ENCODE peak calls at places on chromosomes 2 and 18, in five cellular contexts. One of them, this sample, is unnamed.
A peak's percentile ranks its signal among the peaks of the same experiment; 100 is the strongest.

GRCh38 chr18:69817335-69817935 is 130.2 kb downstream of the CD226 start:
- DNase-seq in AG09309: peak; percentile 66
- DNase-seq in B cell: no peak
- DNase-seq in hepatocyte: no peak
- DNase-seq in progenitor cell of endocrine pancreas: no peak
- DNase-seq in this sample: no peak

GRCh38 chr2:74548919-74549684 is 4.6 kb downstream of the LOXL3 start:
- DNase-seq in AG09309: no peak
- DNase-seq in B cell: peak; percentile 38
- DNase-seq in hepatocyte: peak; percentile 87
- DNase-seq in progenitor cell of endocrine pancreas: peak; percentile 55
- DNase-seq in this sample: peak; percentile 36

GRCh38 chr2:171574149-171574795 is 52.0 kb downstream of the CYBRD1 start:
- DNase-seq in AG09309: peak; percentile 8
- DNase-seq in B cell: peak; percentile 89
- DNase-seq in hepatocyte: peak; percentile 88
- DNase-seq in progenitor cell of endocrine pancreas: peak; percentile 81
- DNase-seq in this sample: peak; percentile 89

GRCh38 chr2:234843411-234843810 is 108.4 kb upstream of the SH3BP4 start:
- DNase-seq in AG09309: no peak
- DNase-seq in B cell: no peak
- DNase-seq in hepatocyte: no peak
- DNase-seq in progenitor cell of endocrine pancreas: no peak
- DNase-seq in this sample: no peak

GRCh38 chr2:6362671-6363450 is 502.8 kb downstream of the CMPK2 start:
- DNase-seq in AG09309: no peak
- DNase-seq in B cell: no peak
- DNase-seq in hepatocyte: no peak
- DNase-seq in progenitor cell of endocrine pancreas: no peak
- DNase-seq in this sample: no peak

GRCh38 chr18:42636309-42636708 is 479.2 kb downstream of the RIT2 start:
- DNase-seq in AG09309: no peak
- DNase-seq in B cell: no peak
- DNase-seq in hepatocyte: no peak
- DNase-seq in progenitor cell of endocrine pancreas: no peak
- DNase-seq in this sample: no peak

GRCh38 chr2:179106342-179107178 is 56.6 kb upstream of the CCDC141 start:
- DNase-seq in AG09309: peak; percentile 70
- DNase-seq in B cell: no peak
- DNase-seq in hepatocyte: peak; percentile 68
- DNase-seq in progenitor cell of endocrine pancreas: no peak
- DNase-seq in this sample: no peak

GRCh38 chr2:111946294-111947114 is 48.1 kb downstream of the MERTK start:
- DNase-seq in AG09309: peak; percentile 92
- DNase-seq in B cell: no peak
- DNase-seq in hepatocyte: peak; percentile 87
- DNase-seq in progenitor cell of endocrine pancreas: no peak
- DNase-seq in this sample: no peak

GRCh38 chr2:195428673-195429072 is 228.4 kb upstream of the SLC39A10 start:
- DNase-seq in AG09309: no peak
- DNase-seq in B cell: no peak
- DNase-seq in hepatocyte: no peak
- DNase-seq in progenitor cell of endocrine pancreas: no peak
- DNase-seq in this sample: no peak

GRCh38 chr18:12119358-12119757 is 25.7 kb downstream of the ANKRD62 start:
- DNase-seq in AG09309: no peak
- DNase-seq in B cell: no peak
- DNase-seq in hepatocyte: no peak
- DNase-seq in progenitor cell of endocrine pancreas: no peak
- DNase-seq in this sample: no peak

DNA sequence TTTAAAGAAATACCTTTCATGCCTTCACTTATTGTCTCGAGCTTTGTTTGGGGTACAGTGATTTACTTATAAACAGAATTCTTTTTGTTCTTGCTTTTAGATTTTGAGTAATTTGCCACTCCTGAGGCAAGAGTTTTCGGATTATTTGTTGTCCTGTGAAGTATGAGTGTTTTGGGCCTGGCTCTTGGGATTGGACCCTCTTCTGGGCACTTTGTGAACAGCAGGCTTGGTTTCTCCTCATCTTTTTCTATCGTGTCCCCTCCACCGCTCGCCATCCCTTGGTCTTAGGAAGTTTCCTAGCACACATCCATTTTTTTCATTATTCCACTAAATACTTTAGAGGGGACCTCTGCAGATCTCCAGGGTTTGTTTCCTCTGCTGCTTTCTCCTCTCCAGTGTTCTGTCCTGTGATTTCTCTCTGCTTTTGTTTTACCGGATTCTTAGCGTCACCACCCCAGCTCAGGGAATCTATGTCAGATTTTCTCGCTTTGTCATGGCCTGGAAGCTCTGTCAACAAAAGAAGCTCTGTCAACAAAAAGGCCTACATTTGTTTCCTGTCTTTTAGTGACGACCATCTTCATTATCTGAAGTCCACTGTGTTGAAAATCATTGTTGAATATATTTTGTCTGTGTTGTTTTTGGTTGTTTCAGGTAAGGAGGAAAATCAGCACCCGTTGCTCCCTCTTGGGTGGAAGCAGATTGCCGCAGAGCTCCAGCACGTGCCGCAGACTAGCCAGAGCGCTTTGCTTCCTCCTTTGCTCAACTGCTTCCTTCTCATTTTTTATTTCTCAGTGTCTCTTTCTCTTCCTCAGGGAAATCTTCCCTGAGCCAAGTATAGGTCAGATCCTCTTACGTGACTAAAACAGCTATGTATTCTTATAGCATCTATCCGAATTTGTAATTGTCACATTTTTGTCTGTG is 27.8 kb downstream of the ANKRD62 start:
- DNase-seq in AG09309: no peak
- DNase-seq in B cell: no peak
- DNase-seq in hepatocyte: peak; percentile 28
- DNase-seq in progenitor cell of endocrine pancreas: peak; percentile 15
- DNase-seq in this sample: peak; percentile 35
- TF ChIP-seq CTCF in AG09309: peak; percentile 17
- TF ChIP-seq CTCF in B cell: no peak
- TF ChIP-seq CTCF in hepatocyte: peak; percentile 21
- TF ChIP-seq CTCF in progenitor cell of endocrine pancreas: peak; percentile 64
- TF ChIP-seq CTCF in this sample: peak; percentile 57

GRCh38 chr2:215912299-215912842 is 101.0 kb downstream of the MREG start:
- DNase-seq in AG09309: no peak
- DNase-seq in B cell: no peak
- DNase-seq in hepatocyte: no peak
- DNase-seq in progenitor cell of endocrine pancreas: no peak
- DNase-seq in this sample: no peak
- TF ChIP-seq CTCF in AG09309: no peak
- TF ChIP-seq CTCF in B cell: no peak
- TF ChIP-seq CTCF in hepatocyte: no peak
- TF ChIP-seq CTCF in progenitor cell of endocrine pancreas: peak; percentile 37
- TF ChIP-seq CTCF in this sample: peak; percentile 38

GRCh38 chr2:127154985-127155650 is 48.2 kb upstream of the BIN1 start:
- DNase-seq in AG09309: peak; percentile 66
- DNase-seq in B cell: no peak
- DNase-seq in hepatocyte: no peak
- DNase-seq in progenitor cell of endocrine pancreas: no peak
- DNase-seq in this sample: no peak

GRCh38 chr2:127155901-127156300 is 48.9 kb upstream of the BIN1 start:
- DNase-seq in AG09309: no peak
- DNase-seq in B cell: no peak
- DNase-seq in hepatocyte: no peak
- DNase-seq in progenitor cell of endocrine pancreas: no peak
- DNase-seq in this sample: no peak

GRCh38 chr2:127157114-127157513 is 50.2 kb upstream of the BIN1 start:
- DNase-seq in AG09309: no peak
- DNase-seq in B cell: no peak
- DNase-seq in hepatocyte: no peak
- DNase-seq in progenitor cell of endocrine pancreas: no peak
- DNase-seq in this sample: no peak

GRCh38 chr2:127158614-127159290 is 51.8 kb upstream of the BIN1 start:
- DNase-seq in AG09309: no peak
- DNase-seq in B cell: peak; percentile 75
- DNase-seq in hepatocyte: no peak
- DNase-seq in progenitor cell of endocrine pancreas: no peak
- DNase-seq in this sample: no peak

DNA sequence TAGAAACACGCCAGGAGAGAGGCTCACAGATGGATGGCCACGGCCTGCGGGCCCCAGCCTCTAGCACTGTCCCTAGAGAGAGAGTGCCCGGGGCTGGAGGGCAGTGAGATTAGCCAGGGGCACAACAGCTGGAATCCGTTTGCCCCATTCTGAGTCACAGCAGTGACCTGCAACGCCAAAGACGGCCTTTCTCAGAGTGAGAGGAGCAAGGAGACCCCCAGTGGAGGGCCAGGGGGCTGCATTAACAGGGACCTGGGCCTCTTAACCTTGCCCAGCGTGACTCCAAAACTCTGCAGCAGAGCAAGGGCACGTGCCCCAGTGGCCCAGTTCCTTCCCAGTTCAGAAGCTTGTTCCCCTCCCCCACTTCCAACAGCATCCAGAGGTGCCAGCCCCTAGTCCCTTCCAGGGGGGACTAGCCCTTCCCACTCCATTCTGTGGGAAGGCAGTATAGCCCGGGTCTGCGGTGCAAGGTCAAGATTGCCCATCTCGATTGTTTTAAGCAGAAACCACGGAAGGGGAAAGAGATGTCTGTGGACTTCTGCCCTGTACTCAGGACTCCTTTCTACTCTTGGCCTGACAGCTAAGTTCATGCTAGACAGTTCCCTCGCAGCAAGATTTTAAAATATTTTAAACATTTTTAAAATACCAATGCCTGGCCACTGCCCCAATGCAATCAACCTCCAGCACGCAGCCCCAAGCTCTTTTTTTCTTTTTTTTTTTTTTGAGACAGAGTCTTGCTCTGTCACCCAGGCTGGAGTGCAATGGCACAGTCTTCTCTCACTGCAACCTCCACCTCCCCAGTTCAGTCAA is 50.9 kb upstream of the BIN1 start:
- DNase-seq in AG09309: no peak
- DNase-seq in B cell: no peak
- DNase-seq in hepatocyte: no peak
- DNase-seq in progenitor cell of endocrine pancreas: peak; percentile 50
- DNase-seq in this sample: peak; percentile 60
- TF ChIP-seq CTCF in AG09309: peak; percentile 7
- TF ChIP-seq CTCF in B cell: no peak
- TF ChIP-seq CTCF in hepatocyte: peak; percentile 12
- TF ChIP-seq CTCF in progenitor cell of endocrine pancreas: peak; percentile 67
- TF ChIP-seq CTCF in this sample: peak; percentile 57

GRCh38 chr2:128041561-128041960 is 13.7 kb upstream of the SAP130 start:
- DNase-seq in AG09309: no peak
- DNase-seq in B cell: no peak
- DNase-seq in hepatocyte: no peak
- DNase-seq in progenitor cell of endocrine pancreas: no peak
- DNase-seq in this sample: no peak

GRCh38 chr2:128036748-128037607 is 9.1 kb upstream of the SAP130 start:
- DNase-seq in AG09309: no peak
- DNase-seq in B cell: no peak
- DNase-seq in hepatocyte: no peak
- DNase-seq in progenitor cell of endocrine pancreas: no peak
- DNase-seq in this sample: no peak

GRCh38 chr2:128040166-128040771 is 12.4 kb upstream of the SAP130 start:
- DNase-seq in AG09309: no peak
- DNase-seq in B cell: no peak
- DNase-seq in hepatocyte: no peak
- DNase-seq in progenitor cell of endocrine pancreas: no peak
- DNase-seq in this sample: no peak

GRCh38 chr2:128039535-128039934 is 11.7 kb upstream of the SAP130 start:
- DNase-seq in AG09309: no peak
- DNase-seq in B cell: no peak
- DNase-seq in hepatocyte: no peak
- DNase-seq in progenitor cell of endocrine pancreas: no peak
- DNase-seq in this sample: no peak

GRCh38 chr2:128037624-128038023 is 9.8 kb upstream of the SAP130 start:
- DNase-seq in AG09309: no peak
- DNase-seq in B cell: no peak
- DNase-seq in hepatocyte: no peak
- DNase-seq in progenitor cell of endocrine pancreas: no peak
- DNase-seq in this sample: no peak
- TF ChIP-seq CTCF in AG09309: no peak
- TF ChIP-seq CTCF in B cell: no peak
- TF ChIP-seq CTCF in hepatocyte: peak; percentile 28
- TF ChIP-seq CTCF in progenitor cell of endocrine pancreas: no peak
- TF ChIP-seq CTCF in this sample: no peak

GRCh38 chr2:11746376-11746806 is at the start of gene LPIN1:
- DNase-seq in AG09309: no peak
- DNase-seq in B cell: peak; percentile 92
- DNase-seq in hepatocyte: peak; percentile 97
- DNase-seq in progenitor cell of endocrine pancreas: peak; percentile 86
- DNase-seq in this sample: peak; percentile 77
- TF ChIP-seq CTCF in AG09309: peak; percentile 4
- TF ChIP-seq CTCF in B cell: no peak
- TF ChIP-seq CTCF in hepatocyte: peak; percentile 17
- TF ChIP-seq CTCF in progenitor cell of endocrine pancreas: no peak
- TF ChIP-seq CTCF in this sample: no peak

GRCh38 chr2:137091704-137092103 is 326.4 kb downstream of the THSD7B start:
- DNase-seq in AG09309: no peak
- DNase-seq in B cell: no peak
- DNase-seq in hepatocyte: no peak
- DNase-seq in progenitor cell of endocrine pancreas: no peak
- DNase-seq in this sample: no peak
- TF ChIP-seq CTCF in AG09309: no peak
- TF ChIP-seq CTCF in B cell: no peak
- TF ChIP-seq CTCF in hepatocyte: no peak
- TF ChIP-seq CTCF in progenitor cell of endocrine pancreas: no peak
- TF ChIP-seq CTCF in this sample: no peak